ENCODE peak calls at places on chromosomes 2 and 18, in nine cellular contexts. Q is astrocyte of the hippocampus, G is head of caudate nucleus, I is K562, Z is stromal cell of bone marrow, C is nephron progenitor cell, M is Kasumi-1, Y is neural progenitor cell, V is transverse colon. H is an unnamed sample.

GRCh38 chr2:231930601-231931281 is 4.5 kb upstream of the NPPC start:
- DNase-seq in G (no peak), C (no peak), I (no peak), Q (no peak), Z (peak), V (no peak), Y (no peak), M (no peak), H (no peak)

GRCh38 chr2:10716581-10716980 is 4.8 kb upstream of the ATP6V1C2 start:
- DNase-seq in Z (no peak), C (no peak), V (no peak), M (no peak), G (no peak), Y (no peak), Q (no peak), I (no peak), H (no peak)

GRCh38 chr2:170716851-170717598 is 1.9 kb downstream of the SP5 start:
- DNase-seq in Q (peak), I (no peak), M (no peak), V (peak), G (no peak), Y (peak), Z (no peak), C (peak), H (no peak)

GRCh38 chr2:226601881-226602280 is 197.7 kb downstream of the IRS1 start:
- DNase-seq in I (no peak), V (no peak), Z (peak), Q (peak), M (no peak), Y (no peak), G (no peak), C (no peak), H (no peak)

GRCh38 chr18:76479351-76480238 is 15.4 kb downstream of the ZNF516 start:
- DNase-seq in I (no peak), Q (no peak), G (no peak), Z (no peak), Y (no peak), V (no peak), C (no peak), M (peak), H (no peak)

GRCh38 chr2:197176457-197176964 is 134.1 kb downstream of the ANKRD44 start:
- DNase-seq in I (no peak), Y (no peak), M (no peak), G (no peak), Q (no peak), C (no peak), Z (no peak), V (no peak), H (no peak)

GRCh38 chr2:178241852-178242551 is 47.7 kb downstream of the OSBPL6 start:
- DNase-seq in V (peak), Q (peak), Z (peak), M (no peak), I (peak), C (peak), G (peak), Y (no peak), H (peak)

GRCh38 chr2:182642328-182642727 is 73.7 kb upstream of the DNAJC10 start:
- DNase-seq in V (peak), I (peak), M (peak), G (peak), C (peak), Z (peak), Q (peak), Y (peak), H (no peak)

GRCh38 chr2:239746847-239747246 is 278.3 kb downstream of the NDUFA10 start:
- DNase-seq in Y (no peak), V (no peak), Z (no peak), Q (no peak), C (no peak), M (no peak), G (no peak), I (no peak), H (no peak)

GRCh38 chr2:188890755-188891154 is 83.4 kb upstream of the COL3A1 start:
- DNase-seq in G (no peak), M (no peak), V (no peak), C (no peak), Q (no peak), Z (no peak), Y (no peak), I (no peak), H (no peak)

GRCh38 chr2:10668402-10669012 is 21.3 kb downstream of the NOL10 start:
- DNase-seq in Q (peak), I (peak), C (peak), Y (peak), M (peak), V (no peak), Z (peak), G (peak), H (peak)

GRCh38 chr18:64330976-64331375 is 182.1 kb upstream of the LINC00305 start:
- DNase-seq in G (no peak), Y (no peak), I (no peak), Q (no peak), Z (no peak), M (no peak), V (no peak), C (no peak), H (no peak)

GRCh38 chr2:239595711-239596110 is 194.9 kb upstream of the HDAC4 start:
- DNase-seq in V (no peak), Z (no peak), M (no peak), Q (no peak), Y (no peak), I (no peak), C (no peak), G (no peak), H (no peak)

GRCh38 chr18:64936671-64937070 is 787.8 kb upstream of the LINC00305 start:
- DNase-seq in C (no peak), M (no peak), G (no peak), Z (no peak), I (no peak), Q (no peak), Y (no peak), V (no peak), H (no peak)

GRCh38 chr2:13005761-13006336 is 289.1 kb downstream of the TRIB2 start:
- DNase-seq in M (peak), C (no peak), G (no peak), Y (no peak), V (no peak), I (no peak), Z (peak), Q (peak), H (no peak)

GRCh38 chr18:62759704-62760402 is 44.5 kb downstream of the PHLPP1 start:
- DNase-seq in V (no peak), G (no peak), I (no peak), C (no peak), Y (no peak), Q (no peak), M (no peak), Z (peak), H (no peak)

GRCh38 chr2:223970343-223971128 is 13.3 kb downstream of the MRPL44 start:
- DNase-seq in C (peak), M (peak), V (no peak), Y (peak), I (peak), G (peak), Q (peak), Z (peak), H (no peak)

GRCh38 chr2:12728221-12728777 is 11.6 kb downstream of the TRIB2 start:
- DNase-seq in Q (no peak), Z (no peak), C (no peak), Y (no peak), M (no peak), V (peak), I (no peak), G (no peak), H (no peak)

GRCh38 chr2:180999274-180999964 is 19.0 kb downstream of the UBE2E3 start:
- DNase-seq in I (no peak), V (no peak), Q (no peak), C (no peak), G (no peak), Y (no peak), Z (no peak), M (no peak), H (no peak)

GRCh38 chr2:70830333-70830732 is 5.3 kb downstream of the CD207 start:
- DNase-seq in V (no peak), C (no peak), M (no peak), Y (no peak), Q (no peak), G (no peak), Z (peak), I (no peak), H (no peak)

GRCh38 chr18:76445741-76446232 is 49.3 kb downstream of the ZNF516 start:
- DNase-seq in Z (no peak), G (no peak), Y (no peak), Q (no peak), M (no peak), I (no peak), C (no peak), V (no peak), H (no peak)

GRCh38 chr2:23803275-23803964 is 123.5 kb downstream of the ATAD2B start:
- DNase-seq in Q (peak), M (no peak), I (no peak), C (no peak), Y (no peak), G (no peak), V (no peak), Z (peak), H (no peak)

GRCh38 chr2:204683384-204683783 is 138.1 kb downstream of the PARD3B start:
- DNase-seq in C (no peak), G (no peak), I (no peak), Q (no peak), Y (no peak), V (no peak), M (no peak), Z (no peak), H (no peak)

GRCh38 chr2:166148811-166149400 is 21.1 kb upstream of the SCN1A start:
- DNase-seq in G (peak), I (no peak), C (no peak), M (no peak), Q (no peak), Y (no peak), Z (no peak), V (no peak), H (no peak)

GRCh38 chr2:233938676-233939370 is 21.6 kb downstream of the TRPM8 start:
- DNase-seq in V (no peak), Z (no peak), I (no peak), Q (no peak), C (peak), M (no peak), G (peak), Y (no peak), H (no peak)

GRCh38 chr2:26001743-26002341 is 19.5 kb upstream of the KIF3C start:
- DNase-seq in G (peak), V (peak), Q (peak), M (peak), Y (no peak), C (no peak), Z (no peak), I (no peak), H (no peak)

GRCh38 chr18:65737346-65737745 is 13.5 kb upstream of the CDH7 start:
- DNase-seq in M (no peak), Z (no peak), Y (peak), G (no peak), Q (peak), C (no peak), V (no peak), I (no peak), H (no peak)

GRCh38 chr2:120787512-120788348 is 52.1 kb downstream of the GLI2 start:
- DNase-seq in G (no peak), Z (no peak), M (no peak), V (no peak), I (no peak), C (no peak), Y (no peak), Q (no peak), H (no peak)

GRCh38 chr2:216548901-216549321 is 50.3 kb downstream of the RPL37A start:
- DNase-seq in Q (peak), I (no peak), Z (no peak), V (no peak), M (no peak), C (no peak), G (peak), Y (no peak), H (no peak)

GRCh38 chr2:9473308-9473984 is 905 bp upstream of the IAH1 start:
- DNase-seq in G (peak), Z (no peak), Q (no peak), Y (peak), C (peak), I (no peak), M (no peak), V (peak), H (no peak)

GRCh38 chr2:129464036-129464435 is 515.4 kb upstream of the RAB6C start:
- DNase-seq in I (no peak), M (peak), G (no peak), Z (no peak), V (no peak), Y (no peak), C (no peak), Q (no peak), H (no peak)

GRCh38 chr2:61426267-61426897 is 44.5 kb downstream of the USP34 start:
- DNase-seq in I (peak), Q (peak), C (peak), M (peak), V (peak), G (no peak), Z (no peak), Y (peak), H (no peak)

H was measured in brain pericyte.